ENCODE peak calls at places on chromosome 5, in seven cellular contexts. Y, K, E, N, O, H and T are unnamed samples.

GRCh38 chr5:142697846-142698245 is 12.0 kb upstream of the FGF1 start:
- DNase-seq in K (no peak), N (peak; percentile 49), H (peak; percentile 60), Y (no peak), O (no peak), E (no peak), T (peak; percentile 27)

GRCh38 chr5:53543401-53543800 is 17.0 kb upstream of the NDUFS4 start:
- DNase-seq in Y (no peak), O (peak; percentile 40), K (peak; percentile 25), E (no peak), H (no peak), N (peak; percentile 69), T (peak; percentile 17)

GRCh38 chr5:155943516-155944407 is 383.2 kb upstream of the SGCD start:
- DNase-seq in K (peak; percentile 9), Y (no peak), E (peak; percentile 45), N (peak; percentile 58), H (peak; percentile 20), O (no peak), T (peak; percentile 38)

GRCh38 chr5:84286662-84287061 is 98.0 kb downstream of the EDIL3 start:
- DNase-seq in N (no peak), O (no peak), Y (no peak), K (no peak), H (no peak), E (no peak), T (no peak)

GRCh38 chr5:125348221-125348692 is 601.8 kb upstream of the ZNF608 start:
- DNase-seq in H (no peak), E (no peak), N (peak; percentile 88), O (no peak), Y (no peak), K (no peak), T (no peak)

GRCh38 chr5:82522912-82523311 is 244.8 kb upstream of the RPS23 start:
- DNase-seq in H (no peak), Y (no peak), K (no peak), N (no peak), O (no peak), E (no peak), T (no peak)

GRCh38 chr5:54743997-54744788 is 226.6 kb downstream of the SNX18 start:
- DNase-seq in N (peak; percentile 97), K (peak; percentile 66), H (no peak), E (peak; percentile 50), O (peak; percentile 92), Y (peak; percentile 96), T (peak; percentile 98)

GRCh38 chr5:176658007-176658599 is 10.8 kb downstream of the TSPAN17 start:
- DNase-seq in E (peak; percentile 75), H (peak; percentile 46), N (peak; percentile 79), K (peak; percentile 55), O (no peak), Y (peak; percentile 24), T (peak; percentile 61)

GRCh38 chr5:9278925-9279603 is 266.8 kb downstream of the SEMA5A start:
- DNase-seq in N (no peak), E (no peak), H (no peak), O (no peak), Y (no peak), K (no peak), T (no peak)

GRCh38 chr5:177294632-177295031 is 8.9 kb downstream of the RAB24 start:
- DNase-seq in O (no peak), K (no peak), N (no peak), E (no peak), H (no peak), Y (no peak), T (no peak)

GRCh38 chr5:64869419-64869818 is 100.7 kb downstream of the CWC27 start:
- DNase-seq in E (no peak), K (no peak), N (peak; percentile 53), H (no peak), Y (peak; percentile 27), O (peak; percentile 29), T (peak; percentile 72)

GRCh38 chr5:75509956-75510355 is 1.5 kb downstream of the CERT1 start:
- DNase-seq in Y (peak; percentile 1), H (no peak), N (peak; percentile 70), O (peak; percentile 17), E (no peak), K (no peak), T (peak; percentile 79)

GRCh38 chr5:175724314-175724713 is 66.4 kb downstream of the HRH2 start:
- DNase-seq in E (no peak), Y (no peak), N (no peak), K (no peak), O (no peak), H (no peak), T (no peak)

GRCh38 chr5:176360894-176361436 is 599 bp downstream of the KIAA1191 start:
- DNase-seq in H (no peak), O (no peak), N (peak; percentile 14), E (no peak), Y (no peak), K (no peak), T (peak; percentile 20)

GRCh38 chr5:82614706-82615105 is 336.6 kb upstream of the RPS23 start:
- DNase-seq in E (no peak), K (no peak), N (no peak), H (no peak), Y (no peak), O (no peak), T (no peak)

GRCh38 chr5:98721231-98721928 is 52.1 kb upstream of the RGMB start:
- DNase-seq in H (no peak), K (no peak), Y (no peak), O (no peak), N (no peak), E (no peak), T (no peak)

GRCh38 chr5:3249401-3249800 is 346.2 kb upstream of the IRX1 start:
- DNase-seq in E (no peak), H (no peak), Y (no peak), K (no peak), O (no peak), N (no peak), T (no peak)

GRCh38 chr5:43491325-43491724 is 7.7 kb upstream of the TMEM267 start:
- DNase-seq in N (no peak), H (no peak), E (no peak), O (no peak), K (no peak), Y (no peak), T (no peak)

GRCh38 chr5:113218200-113218599 is 216.6 kb downstream of the TSSK1B start:
- DNase-seq in O (no peak), E (no peak), H (no peak), N (no peak), Y (no peak), K (no peak), T (no peak)

GRCh38 chr5:141605523-141606277 is 13.1 kb downstream of the DIAPH1 start:
- DNase-seq in Y (no peak), O (no peak), K (no peak), E (peak; percentile 84), N (peak; percentile 84), H (no peak), T (peak; percentile 62)

GRCh38 chr5:74054139-74054538 is 428.1 kb downstream of the ARHGEF28 start:
- DNase-seq in N (no peak), H (no peak), Y (no peak), K (no peak), E (no peak), O (no peak), T (no peak)

GRCh38 chr5:145811834-145812625 is 23.1 kb downstream of the PRELID2 start:
- DNase-seq in N (peak; percentile 67), E (no peak), H (no peak), O (no peak), K (no peak), Y (no peak), T (peak; percentile 53)
- TF ChIP-seq CTCF in N (peak; percentile 43), E (peak; percentile 31), H (no peak), O (peak; percentile 25), K (no peak), Y (peak; percentile 32), T (peak; percentile 36)

GRCh38 chr5:88690619-88691560 is 192.1 kb downstream of the MEF2C start:
- DNase-seq in H (peak; percentile 51), O (no peak), Y (peak; percentile 18), K (peak; percentile 73), N (peak; percentile 71), E (peak; percentile 72), T (peak; percentile 50)
- H3K4me3 ChIP-seq in H (no peak overlapping the region), O (peak overlapping the region; percentile 40), Y (peak overlapping the region; percentile 22), K (no peak overlapping the region), N (peak overlapping the region; percentile 7), E (no peak overlapping the region), T (no peak overlapping the region)

DNA sequence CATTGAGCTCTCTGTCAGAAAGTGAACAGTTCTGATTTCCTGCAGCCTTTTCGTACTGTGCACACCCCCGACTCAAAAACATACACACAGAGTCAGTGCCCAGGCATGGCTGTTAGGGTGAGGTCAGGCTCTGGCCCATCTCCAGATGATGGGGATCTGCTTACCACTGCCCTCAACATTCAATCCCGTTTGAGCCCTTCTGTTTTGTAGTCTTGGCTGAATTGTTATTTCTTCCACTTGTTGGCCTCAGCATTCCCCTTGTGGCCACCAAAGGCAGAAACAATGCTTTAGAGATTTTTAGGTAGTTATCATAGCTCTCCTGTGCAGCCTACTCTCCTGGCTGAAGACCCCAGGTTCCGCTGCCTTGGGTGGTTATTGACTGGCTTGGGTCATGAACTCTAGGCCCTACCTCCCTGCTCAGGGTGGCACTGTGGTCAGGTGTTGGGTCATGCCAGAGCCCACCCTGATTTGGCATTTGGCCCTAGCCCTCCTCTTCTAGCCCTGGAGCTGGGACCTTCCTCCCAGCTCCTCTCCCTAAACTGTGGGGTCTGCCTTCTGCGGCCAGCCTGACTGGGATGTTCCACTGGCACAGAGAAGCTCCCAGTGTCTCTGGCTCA is 7.8 kb upstream of the MYOZ3 start:
- DNase-seq in N (peak; percentile 53), H (no peak), O (no peak), Y (no peak), E (no peak), K (no peak), T (no peak)
- TF ChIP-seq CTCF in N (peak; percentile 46), H (no peak), O (peak; percentile 14), Y (peak; percentile 53), E (no peak), K (no peak), T (peak; percentile 35)

DNA sequence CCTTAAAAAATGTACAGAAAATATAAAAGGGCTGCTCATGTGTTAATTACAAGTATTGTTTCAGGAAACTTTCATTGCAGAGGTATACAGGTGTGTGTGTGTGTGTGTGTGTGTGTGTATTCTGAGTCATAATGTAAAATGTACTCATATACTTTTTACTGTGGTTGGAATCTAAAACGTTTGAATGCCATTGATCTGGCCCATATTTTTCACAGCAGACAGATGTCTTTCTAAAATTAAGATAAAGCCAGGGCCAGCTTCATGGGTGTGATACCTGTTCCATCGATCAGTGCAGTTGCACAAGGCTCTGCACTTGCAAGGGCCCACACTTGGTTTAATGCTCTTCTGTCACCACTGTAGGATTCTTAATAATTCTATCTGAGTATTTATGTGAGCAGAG is 190.8 kb downstream of the PIK3R1 start:
- DNase-seq in Y (no peak), N (no peak), E (no peak), O (no peak), K (peak; percentile 39), H (no peak), T (no peak)
- H3K4me3 ChIP-seq in Y (no peak overlapping the region), N (no peak overlapping the region), E (no peak overlapping the region), O (no peak overlapping the region), K (no peak overlapping the region), H (no peak overlapping the region), T (no peak overlapping the region)

GRCh38 chr5:167582263-167582662 is 709.2 kb upstream of the WWC1 start:
- DNase-seq in E (no peak), N (peak; percentile 52), H (no peak), Y (no peak), K (no peak), O (no peak), T (peak; percentile 18)
- TF ChIP-seq CTCF in E (peak; percentile 16), N (peak; percentile 34), H (no peak), Y (peak; percentile 21), K (no peak), O (peak; percentile 5), T (peak; percentile 13)